ENCODE peak calls at places on chromosomes 3 and 15, in five cellular contexts. Q, H, U, I and C are unnamed samples.

GRCh38 chr3:112786002-112786590 is 60.6 kb downstream of the CD200R1L start:
- DNase-seq in Q (no peak), H (no peak), U (no peak), I (peak), C (no peak)

GRCh38 chr3:186048119-186048518 is 60.8 kb downstream of the ETV5 start:
- DNase-seq in Q (no peak), H (no peak), U (no peak), I (no peak), C (no peak)

GRCh38 chr3:195175476-195176337 is 95.3 kb downstream of the XXYLT1 start:
- DNase-seq in Q (no peak), H (no peak), U (no peak), I (no peak), C (no peak)

GRCh38 chr3:141241248-141242034 is 9.8 kb downstream of the PXYLP1 start:
- DNase-seq in Q (no peak), H (no peak), U (no peak), I (no peak), C (no peak)

GRCh38 chr3:28980131-28980530 is 300.7 kb upstream of the RBMS3 start:
- DNase-seq in Q (no peak), H (no peak), U (peak), I (no peak), C (no peak)

GRCh38 chr3:146493761-146494160 is 24.4 kb upstream of the PLSCR2 start:
- DNase-seq in Q (no peak), H (no peak), U (no peak), I (no peak), C (no peak)

GRCh38 chr3:195892355-195893120 is 15.8 kb downstream of the TNK2 start:
- DNase-seq in Q (peak), H (no peak), U (no peak), I (peak), C (peak)

GRCh38 chr3:186640473-186640818 is 247 bp downstream of the FETUB start:
- DNase-seq in Q (no peak), H (no peak), U (no peak), I (no peak), C (peak)

GRCh38 chr3:116399701-116400261 is 45.5 kb downstream of the LSAMP start:
- DNase-seq in Q (no peak), H (no peak), U (no peak), I (no peak), C (no peak)

GRCh38 chr3:121979246-121979645 is 42.8 kb downstream of the ILDR1 start:
- DNase-seq in Q (no peak), H (no peak), U (no peak), I (no peak), C (no peak)

GRCh38 chr15:43488790-43489585 is 4.0 kb downstream of the TP53BP1 start:
- DNase-seq in Q (no peak), H (no peak), U (no peak), I (no peak), C (no peak)

GRCh38 chr3:178275311-178275710 is 260.9 kb upstream of the KCNMB2 start:
- DNase-seq in Q (no peak), H (no peak), U (no peak), I (no peak), C (no peak)

GRCh38 chr3:4580346-4581019 is 87.3 kb downstream of the ITPR1 start:
- DNase-seq in Q (no peak), H (no peak), U (no peak), I (no peak), C (no peak)

GRCh38 chr3:17412950-17413530 is 329.4 kb downstream of the TBC1D5 start:
- DNase-seq in Q (no peak), H (no peak), U (peak), I (peak), C (peak)

GRCh38 chr15:99961011-99961441 is 227.8 kb upstream of the LYSMD4 start:
- DNase-seq in Q (peak), H (no peak), U (no peak), I (no peak), C (no peak)

GRCh38 chr15:24786347-24786746 is 110.8 kb downstream of the NPAP1 start:
- DNase-seq in Q (no peak), H (no peak), U (no peak), I (no peak), C (no peak)

GRCh38 chr3:183161552-183162345 is 785 bp downstream of the LAMP3 start:
- DNase-seq in Q (no peak), H (no peak), U (no peak), I (no peak), C (peak)

GRCh38 chr3:58206406-58207011 is 4.3 kb downstream of the DNASE1L3 start:
- DNase-seq in Q (no peak), H (no peak), U (no peak), I (no peak), C (peak)

GRCh38 chr15:63094495-63094931 is 27.1 kb upstream of the LACTB start:
- DNase-seq in Q (no peak), H (no peak), U (no peak), I (no peak), C (peak)

GRCh38 chr15:49902791-49903481 is 216.1 kb downstream of the ATP8B4 start:
- DNase-seq in Q (no peak), H (no peak), U (no peak), I (no peak), C (no peak)

GRCh38 chr3:157586293-157586692 is 83.1 kb upstream of the VEPH1 start:
- DNase-seq in Q (no peak), H (no peak), U (no peak), I (no peak), C (no peak)

GRCh38 chr3:79368403-79368802 is 399.4 kb downstream of the ROBO1 start:
- DNase-seq in Q (no peak), H (no peak), U (no peak), I (no peak), C (no peak)

GRCh38 chr3:156516951-156517350 is 38.0 kb downstream of the SSR3 start:
- DNase-seq in Q (no peak), H (no peak), U (no peak), I (no peak), C (no peak)

GRCh38 chr15:67835349-67836133 is 4.3 kb downstream of the RNU6-1 start:
- DNase-seq in Q (no peak), H (no peak), U (no peak), I (no peak), C (peak)

GRCh38 chr15:53716909-53717878 is 42.3 kb downstream of the WDR72 start:
- DNase-seq in Q (no peak), H (no peak), U (no peak), I (no peak), C (no peak)

GRCh38 chr15:42150246-42150970 is 6.0 kb downstream of the PLA2G4F start:
- DNase-seq in Q (no peak), H (no peak), U (no peak), I (no peak), C (no peak)

GRCh38 chr15:78108300-78109084 is 16.1 kb downstream of the SH2D7 start:
- DNase-seq in Q (peak), H (peak), U (peak), I (peak), C (peak)

GRCh38 chr15:58393196-58393790 is 38.5 kb upstream of the LIPC start:
- DNase-seq in Q (no peak), H (no peak), U (no peak), I (no peak), C (no peak)

GRCh38 chr3:181868576-181868975 is 156.9 kb downstream of the SOX2 start:
- DNase-seq in Q (no peak), H (no peak), U (no peak), I (no peak), C (no peak)

GRCh38 chr3:125313060-125313635 is 62.0 kb downstream of the ZNF148 start:
- DNase-seq in Q (no peak), H (no peak), U (no peak), I (no peak), C (peak)

GRCh38 chr3:123546133-123546755 is 38.6 kb downstream of the HACD2 start:
- DNase-seq in Q (no peak), H (no peak), U (no peak), I (no peak), C (peak)

GRCh38 chr15:62846131-62846804 is 196.3 kb upstream of the TPM1 start:
- DNase-seq in Q (no peak), H (no peak), U (no peak), I (no peak), C (no peak)

GRCh38 chr3:81500039-81500438 is 261.4 kb downstream of the GBE1 start:
- DNase-seq in Q (no peak), H (no peak), U (no peak), I (no peak), C (no peak)

DNA sequence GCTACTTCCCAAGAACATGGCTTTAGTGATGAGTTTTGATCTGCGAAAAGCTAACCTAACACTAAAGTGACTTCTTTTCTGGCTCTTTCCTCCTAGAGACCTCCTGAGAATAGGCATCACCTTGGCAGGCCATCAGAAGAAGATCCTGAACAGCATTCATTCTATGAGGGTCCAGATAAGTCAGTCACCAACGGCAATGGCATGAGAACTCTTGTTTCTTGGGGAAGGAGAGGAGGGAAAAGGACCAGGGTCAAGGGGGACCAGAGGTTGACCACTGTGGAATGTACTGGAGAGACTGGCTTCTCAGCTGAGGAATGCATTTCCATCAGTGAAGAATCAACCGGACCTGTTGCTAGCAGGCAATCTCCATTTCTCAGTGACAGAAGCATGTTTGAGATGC is 463.9 kb downstream of the EPHB1 start:
- DNase-seq in Q (no peak), H (peak), U (no peak), I (no peak), C (no peak)
- H3K4me3 ChIP-seq in Q (no peak), H (no peak), U (no peak), I (no peak), C (no peak)

DNA sequence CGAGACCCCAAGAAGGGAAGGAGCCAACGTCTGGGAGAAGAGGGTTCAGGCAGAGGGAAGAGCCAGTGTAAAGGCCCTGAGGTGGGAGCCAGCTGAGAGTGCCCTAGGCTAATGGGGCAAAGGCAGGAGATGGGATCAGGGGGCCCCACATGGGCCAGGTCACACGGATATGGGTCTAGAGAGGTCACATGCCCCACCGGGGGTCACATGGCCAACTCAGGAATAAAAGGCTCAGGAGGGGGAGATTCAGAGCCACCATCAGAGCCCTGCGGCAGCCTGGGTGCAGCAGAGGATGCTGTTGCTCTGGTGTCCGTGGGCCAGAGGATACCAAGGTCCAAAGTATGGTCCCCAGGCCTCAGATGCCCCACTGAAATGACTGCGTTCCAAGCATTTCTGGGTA is 55.3 kb upstream of the SLC6A6 start:
- DNase-seq in Q (no peak), H (no peak), U (no peak), I (no peak), C (no peak)
- TF ChIP-seq CTCF in Q (no peak), H (no peak), U (no peak), I (no peak), C (no peak)

GRCh38 chr3:184379375-184380209 is at the start of gene CHRD:
- DNase-seq in Q (no peak), H (no peak), U (no peak), I (no peak), C (no peak)
- H3K4me3 ChIP-seq in Q (peak), H (peak), U (no peak), I (peak), C (peak)

DNA sequence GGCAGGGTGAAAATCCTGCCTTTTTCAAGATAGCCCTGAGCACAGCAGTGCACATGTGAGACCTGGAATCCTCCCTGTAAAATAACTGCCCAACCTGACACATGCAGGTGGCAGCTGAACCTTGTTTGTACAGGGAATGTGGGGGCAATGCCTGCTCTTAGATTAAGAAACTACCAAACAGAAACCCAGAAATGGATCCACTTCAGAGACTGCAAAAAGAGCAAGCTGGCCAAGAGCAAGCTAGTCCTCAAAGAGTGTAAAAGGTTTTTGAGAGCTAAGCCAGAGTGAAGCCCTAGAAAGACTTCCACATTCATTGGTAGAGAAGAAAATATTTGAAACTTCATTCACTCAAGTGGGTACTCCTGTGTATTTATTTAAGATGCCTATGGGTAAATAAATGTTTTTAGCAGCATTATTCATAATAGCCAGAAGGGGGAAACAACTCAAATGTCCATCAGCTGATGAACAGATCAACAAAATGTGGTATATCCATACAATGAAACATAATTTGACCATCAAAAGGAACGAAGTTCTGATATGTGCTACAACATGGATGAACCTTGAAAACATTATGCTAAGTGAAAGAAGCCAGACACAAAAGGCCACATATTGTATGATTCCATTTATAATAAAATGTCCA is 96.0 kb upstream of the TSC22D2 start:
- DNase-seq in Q (no peak), H (peak), U (no peak), I (no peak), C (peak)
- TF ChIP-seq CTCF in Q (no peak), H (no peak), U (no peak), I (peak), C (no peak)

DNA sequence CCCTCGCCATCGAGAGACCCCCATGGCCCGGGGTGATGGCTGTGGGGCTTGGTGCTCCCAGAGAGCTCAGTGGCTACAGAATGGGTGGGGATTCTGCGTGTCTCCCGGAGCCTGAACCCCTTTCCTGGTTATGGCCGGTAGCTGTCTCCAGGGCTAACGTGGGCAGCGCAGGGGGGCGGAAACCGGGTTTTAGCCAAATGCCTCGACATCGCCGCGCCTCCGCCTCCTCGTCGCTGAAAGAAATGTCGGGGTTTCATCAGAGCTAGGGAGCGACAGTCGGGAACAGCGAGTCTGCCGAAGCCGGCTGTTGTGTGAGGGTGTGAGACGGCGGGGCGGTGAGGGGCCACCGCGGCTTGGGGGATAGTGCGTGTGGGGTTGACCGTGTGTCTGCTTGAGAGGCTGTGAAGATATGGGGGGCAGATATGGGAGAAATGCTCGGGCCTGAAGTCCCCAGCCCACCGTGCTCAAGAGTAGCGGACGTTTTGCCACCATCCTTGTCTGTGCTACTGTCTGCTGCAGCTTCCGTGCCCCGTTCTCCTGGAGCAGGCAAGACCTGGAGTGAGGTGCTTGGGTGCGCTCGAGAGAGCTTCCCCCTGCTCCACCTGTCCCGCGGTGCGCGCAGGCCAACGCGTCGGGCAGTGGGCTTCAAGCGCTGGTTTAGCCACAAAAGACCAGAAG is 836 bp upstream of the ISLR2 start:
- DNase-seq in Q (no peak), H (no peak), U (no peak), I (no peak), C (no peak)
- H3K4me3 ChIP-seq in Q (peak), H (no peak), U (no peak), I (no peak), C (no peak)

GRCh38 chr15:51438526-51438925 is 97.1 kb downstream of the GLDN start:
- DNase-seq in Q (no peak), H (no peak), U (no peak), I (no peak), C (no peak)

GRCh38 chr15:51448592-51449494 is 107.4 kb downstream of the GLDN start:
- DNase-seq in Q (no peak), H (no peak), U (no peak), I (no peak), C (peak)

GRCh38 chr15:51444112-51444511 is 102.7 kb downstream of the GLDN start:
- DNase-seq in Q (no peak), H (no peak), U (no peak), I (no peak), C (no peak)

GRCh38 chr15:51444807-51445206 is 103.4 kb downstream of the GLDN start:
- DNase-seq in Q (no peak), H (no peak), U (no peak), I (no peak), C (no peak)

DNA sequence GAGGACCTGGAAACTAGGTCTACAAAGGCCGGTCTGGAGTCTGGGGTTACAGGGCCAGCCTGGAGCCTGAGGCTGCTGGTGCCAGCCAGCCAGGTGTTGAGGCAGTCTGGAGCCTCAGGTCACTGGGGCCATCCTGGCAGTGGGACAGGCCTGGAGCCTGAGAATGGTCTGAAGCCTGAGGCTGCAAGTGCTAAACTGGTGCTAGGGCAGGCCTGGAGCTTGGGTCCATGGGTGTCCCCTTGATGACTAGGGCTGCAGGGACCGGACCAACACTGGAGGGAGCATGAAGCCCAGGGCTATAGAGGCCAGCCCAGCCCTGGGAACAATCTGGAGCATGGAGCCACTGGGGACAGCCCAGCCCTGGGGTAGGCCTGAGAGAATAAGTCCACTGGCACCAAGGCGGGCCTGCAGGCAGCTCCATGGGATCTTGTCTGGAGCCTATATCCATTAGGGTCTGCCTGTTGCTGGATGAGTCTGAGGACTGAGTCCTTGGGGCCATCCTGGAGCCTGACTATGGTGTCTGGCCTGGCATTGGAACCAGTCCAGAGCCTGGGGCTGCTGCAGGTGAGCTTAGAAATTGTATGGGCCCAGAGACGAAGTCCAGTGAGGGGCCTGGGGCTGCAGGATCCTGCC is 101.9 kb downstream of the GLDN start:
- DNase-seq in Q (no peak), H (no peak), U (no peak), I (no peak), C (no peak)
- TF ChIP-seq CTCF in Q (no peak), H (no peak), U (no peak), I (no peak), C (no peak)

DNA sequence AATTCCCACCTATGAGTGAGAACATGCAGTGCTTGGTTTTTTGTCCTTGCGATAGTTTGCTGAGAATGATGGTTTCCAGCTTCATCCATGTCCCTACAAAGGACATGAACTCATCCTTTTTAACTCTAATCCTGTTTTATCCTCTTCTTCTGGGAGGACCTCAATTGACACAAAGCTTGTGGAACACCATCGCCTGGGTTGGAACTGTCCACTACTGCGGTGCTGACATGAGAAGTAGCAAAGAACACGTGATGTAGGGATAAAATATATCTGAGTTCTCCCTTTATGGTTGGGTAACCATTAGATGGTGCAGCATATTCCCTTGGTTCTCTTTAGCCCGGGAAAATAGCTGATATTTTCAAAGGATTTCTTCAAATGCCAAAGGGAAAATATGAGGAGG is 105.3 kb upstream of the TOPAZ1 start:
- DNase-seq in Q (no peak), H (no peak), U (no peak), I (no peak), C (peak)
- H3K4me3 ChIP-seq in Q (no peak), H (no peak), U (no peak), I (no peak), C (no peak)

GRCh38 chr3:148950806-148951205 is 40.5 kb upstream of the GYG1 start:
- DNase-seq in Q (no peak), H (no peak), U (no peak), I (no peak), C (peak)
- TF ChIP-seq CTCF in Q (peak), H (no peak), U (peak), I (peak), C (peak)